ENCODE peak calls at places on chromosomes 11 and 22, in six cellular contexts. One of them, this sample, is unnamed.

GRCh38 chr22:45254789-45255261 is 14.1 kb upstream of the KIAA0930 start:
- ATAC-seq in activated T-cell treated with anti-CD3 and anti-CD28 coated beads, Interleukin-2, amount 50 U/mL, for 72 hours: peak
- ATAC-seq in T-cell: peak
- ATAC-seq in left lung: no peak
- ATAC-seq in upper lobe of right lung: no peak
- ATAC-seq in activated CD8-positive, alpha-beta memory T cell treated with anti-CD3 and anti-CD28 coated beads, Interleukin-2, amount 10 ng/mL, durations not matched to agents 7 days and 5 days: peak
- ATAC-seq in this sample: peak

GRCh38 chr22:36790648-36791047 is 14.7 kb upstream of the IFT27 start:
- ATAC-seq in activated T-cell treated with anti-CD3 and anti-CD28 coated beads, Interleukin-2, amount 50 U/mL, for 72 hours: peak
- ATAC-seq in T-cell: no peak
- ATAC-seq in left lung: no peak
- ATAC-seq in upper lobe of right lung: peak
- ATAC-seq in activated CD8-positive, alpha-beta memory T cell treated with anti-CD3 and anti-CD28 coated beads, Interleukin-2, amount 10 ng/mL, durations not matched to agents 7 days and 5 days: peak
- ATAC-seq in this sample: peak

GRCh38 chr11:32916994-32917393 is 24.4 kb downstream of the QSER1 start:
- ATAC-seq in activated T-cell treated with anti-CD3 and anti-CD28 coated beads, Interleukin-2, amount 50 U/mL, for 72 hours: no peak
- ATAC-seq in T-cell: no peak
- ATAC-seq in left lung: no peak
- ATAC-seq in upper lobe of right lung: no peak
- ATAC-seq in activated CD8-positive, alpha-beta memory T cell treated with anti-CD3 and anti-CD28 coated beads, Interleukin-2, amount 10 ng/mL, durations not matched to agents 7 days and 5 days: no peak
- ATAC-seq in this sample: no peak

GRCh38 chr11:64034411-64034811 is 1.3 kb upstream of the FLRT1 start:
- ATAC-seq in activated T-cell treated with anti-CD3 and anti-CD28 coated beads, Interleukin-2, amount 50 U/mL, for 72 hours: no peak
- ATAC-seq in T-cell: no peak
- ATAC-seq in left lung: no peak
- ATAC-seq in upper lobe of right lung: no peak
- ATAC-seq in activated CD8-positive, alpha-beta memory T cell treated with anti-CD3 and anti-CD28 coated beads, Interleukin-2, amount 10 ng/mL, durations not matched to agents 7 days and 5 days: no peak
- ATAC-seq in this sample: no peak

GRCh38 chr11:315051-315481 is 1.2 kb downstream of the IFITM1 start:
- ATAC-seq in activated T-cell treated with anti-CD3 and anti-CD28 coated beads, Interleukin-2, amount 50 U/mL, for 72 hours: peak
- ATAC-seq in T-cell: no peak
- ATAC-seq in left lung: no peak
- ATAC-seq in upper lobe of right lung: no peak
- ATAC-seq in activated CD8-positive, alpha-beta memory T cell treated with anti-CD3 and anti-CD28 coated beads, Interleukin-2, amount 10 ng/mL, durations not matched to agents 7 days and 5 days: no peak
- ATAC-seq in this sample: no peak

GRCh38 chr11:27025312-27025955 is 15.2 kb upstream of the BBOX1 start:
- ATAC-seq in activated T-cell treated with anti-CD3 and anti-CD28 coated beads, Interleukin-2, amount 50 U/mL, for 72 hours: no peak
- ATAC-seq in T-cell: no peak
- ATAC-seq in left lung: no peak
- ATAC-seq in upper lobe of right lung: no peak
- ATAC-seq in activated CD8-positive, alpha-beta memory T cell treated with anti-CD3 and anti-CD28 coated beads, Interleukin-2, amount 10 ng/mL, durations not matched to agents 7 days and 5 days: no peak
- ATAC-seq in this sample: no peak

GRCh38 chr11:6219359-6219758 is 14.0 kb downstream of the C11orf42 start:
- ATAC-seq in activated T-cell treated with anti-CD3 and anti-CD28 coated beads, Interleukin-2, amount 50 U/mL, for 72 hours: no peak
- ATAC-seq in T-cell: no peak
- ATAC-seq in left lung: peak
- ATAC-seq in upper lobe of right lung: peak
- ATAC-seq in activated CD8-positive, alpha-beta memory T cell treated with anti-CD3 and anti-CD28 coated beads, Interleukin-2, amount 10 ng/mL, durations not matched to agents 7 days and 5 days: no peak
- ATAC-seq in this sample: no peak

GRCh38 chr11:110951041-110951440 is 238.8 kb upstream of the ARHGAP20 start:
- ATAC-seq in activated T-cell treated with anti-CD3 and anti-CD28 coated beads, Interleukin-2, amount 50 U/mL, for 72 hours: no peak
- ATAC-seq in T-cell: no peak
- ATAC-seq in left lung: peak
- ATAC-seq in upper lobe of right lung: no peak
- ATAC-seq in activated CD8-positive, alpha-beta memory T cell treated with anti-CD3 and anti-CD28 coated beads, Interleukin-2, amount 10 ng/mL, durations not matched to agents 7 days and 5 days: no peak
- ATAC-seq in this sample: no peak

GRCh38 chr11:43504316-43504950 is 145.7 kb downstream of the TTC17 start:
- ATAC-seq in activated T-cell treated with anti-CD3 and anti-CD28 coated beads, Interleukin-2, amount 50 U/mL, for 72 hours: peak
- ATAC-seq in T-cell: no peak
- ATAC-seq in left lung: peak
- ATAC-seq in upper lobe of right lung: peak
- ATAC-seq in activated CD8-positive, alpha-beta memory T cell treated with anti-CD3 and anti-CD28 coated beads, Interleukin-2, amount 10 ng/mL, durations not matched to agents 7 days and 5 days: no peak
- ATAC-seq in this sample: no peak

GRCh38 chr22:40273319-40273718 is 73.0 kb upstream of the ADSL start:
- ATAC-seq in activated T-cell treated with anti-CD3 and anti-CD28 coated beads, Interleukin-2, amount 50 U/mL, for 72 hours: no peak
- ATAC-seq in T-cell: no peak
- ATAC-seq in left lung: no peak
- ATAC-seq in upper lobe of right lung: no peak
- ATAC-seq in activated CD8-positive, alpha-beta memory T cell treated with anti-CD3 and anti-CD28 coated beads, Interleukin-2, amount 10 ng/mL, durations not matched to agents 7 days and 5 days: no peak
- ATAC-seq in this sample: no peak

GRCh38 chr11:59151761-59152160 is 9.1 kb downstream of the FAM111A start:
- ATAC-seq in activated T-cell treated with anti-CD3 and anti-CD28 coated beads, Interleukin-2, amount 50 U/mL, for 72 hours: peak
- ATAC-seq in T-cell: no peak
- ATAC-seq in left lung: no peak
- ATAC-seq in upper lobe of right lung: no peak
- ATAC-seq in activated CD8-positive, alpha-beta memory T cell treated with anti-CD3 and anti-CD28 coated beads, Interleukin-2, amount 10 ng/mL, durations not matched to agents 7 days and 5 days: no peak
- ATAC-seq in this sample: peak

GRCh38 chr22:40367342-40367741 is 3.1 kb upstream of the SGSM3 start:
- ATAC-seq in activated T-cell treated with anti-CD3 and anti-CD28 coated beads, Interleukin-2, amount 50 U/mL, for 72 hours: no peak
- ATAC-seq in T-cell: no peak
- ATAC-seq in left lung: no peak
- ATAC-seq in upper lobe of right lung: no peak
- ATAC-seq in activated CD8-positive, alpha-beta memory T cell treated with anti-CD3 and anti-CD28 coated beads, Interleukin-2, amount 10 ng/mL, durations not matched to agents 7 days and 5 days: no peak
- ATAC-seq in this sample: no peak

GRCh38 chr22:27460596-27461347 is 340.8 kb downstream of the MN1 start:
- ATAC-seq in activated T-cell treated with anti-CD3 and anti-CD28 coated beads, Interleukin-2, amount 50 U/mL, for 72 hours: no peak
- ATAC-seq in T-cell: no peak
- ATAC-seq in left lung: no peak
- ATAC-seq in upper lobe of right lung: no peak
- ATAC-seq in activated CD8-positive, alpha-beta memory T cell treated with anti-CD3 and anti-CD28 coated beads, Interleukin-2, amount 10 ng/mL, durations not matched to agents 7 days and 5 days: no peak
- ATAC-seq in this sample: no peak

GRCh38 chr11:62505112-62505783 is 41.4 kb downstream of the AHNAK start:
- ATAC-seq in activated T-cell treated with anti-CD3 and anti-CD28 coated beads, Interleukin-2, amount 50 U/mL, for 72 hours: no peak
- ATAC-seq in T-cell: no peak
- ATAC-seq in left lung: no peak
- ATAC-seq in upper lobe of right lung: peak
- ATAC-seq in activated CD8-positive, alpha-beta memory T cell treated with anti-CD3 and anti-CD28 coated beads, Interleukin-2, amount 10 ng/mL, durations not matched to agents 7 days and 5 days: no peak
- ATAC-seq in this sample: no peak

GRCh38 chr11:76200006-76200940 is 6.0 kb downstream of the WNT11 start:
- ATAC-seq in activated T-cell treated with anti-CD3 and anti-CD28 coated beads, Interleukin-2, amount 50 U/mL, for 72 hours: no peak
- ATAC-seq in T-cell: peak
- ATAC-seq in left lung: no peak
- ATAC-seq in upper lobe of right lung: no peak
- ATAC-seq in activated CD8-positive, alpha-beta memory T cell treated with anti-CD3 and anti-CD28 coated beads, Interleukin-2, amount 10 ng/mL, durations not matched to agents 7 days and 5 days: no peak
- ATAC-seq in this sample: no peak

GRCh38 chr11:60193687-60194433 is 11.0 kb upstream of the MS4A6A start:
- ATAC-seq in activated T-cell treated with anti-CD3 and anti-CD28 coated beads, Interleukin-2, amount 50 U/mL, for 72 hours: peak
- ATAC-seq in T-cell: peak
- ATAC-seq in left lung: peak
- ATAC-seq in upper lobe of right lung: peak
- ATAC-seq in activated CD8-positive, alpha-beta memory T cell treated with anti-CD3 and anti-CD28 coated beads, Interleukin-2, amount 10 ng/mL, durations not matched to agents 7 days and 5 days: peak
- ATAC-seq in this sample: peak

GRCh38 chr22:50488886-50489285 is 2.2 kb downstream of the MIOX start:
- ATAC-seq in activated T-cell treated with anti-CD3 and anti-CD28 coated beads, Interleukin-2, amount 50 U/mL, for 72 hours: no peak
- ATAC-seq in T-cell: no peak
- ATAC-seq in left lung: no peak
- ATAC-seq in upper lobe of right lung: no peak
- ATAC-seq in activated CD8-positive, alpha-beta memory T cell treated with anti-CD3 and anti-CD28 coated beads, Interleukin-2, amount 10 ng/mL, durations not matched to agents 7 days and 5 days: no peak
- ATAC-seq in this sample: no peak

GRCh38 chr11:48101044-48101733 is 115.4 kb upstream of the OR4B1 start:
- ATAC-seq in activated T-cell treated with anti-CD3 and anti-CD28 coated beads, Interleukin-2, amount 50 U/mL, for 72 hours: no peak
- ATAC-seq in T-cell: no peak
- ATAC-seq in left lung: no peak
- ATAC-seq in upper lobe of right lung: no peak
- ATAC-seq in activated CD8-positive, alpha-beta memory T cell treated with anti-CD3 and anti-CD28 coated beads, Interleukin-2, amount 10 ng/mL, durations not matched to agents 7 days and 5 days: no peak
- ATAC-seq in this sample: no peak

GRCh38 chr11:122617926-122618325 is 37.6 kb upstream of the UBASH3B start:
- ATAC-seq in activated T-cell treated with anti-CD3 and anti-CD28 coated beads, Interleukin-2, amount 50 U/mL, for 72 hours: no peak
- ATAC-seq in T-cell: no peak
- ATAC-seq in left lung: no peak
- ATAC-seq in upper lobe of right lung: no peak
- ATAC-seq in activated CD8-positive, alpha-beta memory T cell treated with anti-CD3 and anti-CD28 coated beads, Interleukin-2, amount 10 ng/mL, durations not matched to agents 7 days and 5 days: no peak
- ATAC-seq in this sample: peak

GRCh38 chr11:69592986-69593385 is 48.0 kb upstream of the CCND1 start:
- ATAC-seq in activated T-cell treated with anti-CD3 and anti-CD28 coated beads, Interleukin-2, amount 50 U/mL, for 72 hours: no peak
- ATAC-seq in T-cell: no peak
- ATAC-seq in left lung: no peak
- ATAC-seq in upper lobe of right lung: no peak
- ATAC-seq in activated CD8-positive, alpha-beta memory T cell treated with anti-CD3 and anti-CD28 coated beads, Interleukin-2, amount 10 ng/mL, durations not matched to agents 7 days and 5 days: no peak
- ATAC-seq in this sample: no peak

GRCh38 chr22:35597692-35598395 is 19.3 kb downstream of the MB start:
- ATAC-seq in activated T-cell treated with anti-CD3 and anti-CD28 coated beads, Interleukin-2, amount 50 U/mL, for 72 hours: no peak
- ATAC-seq in T-cell: no peak
- ATAC-seq in left lung: peak
- ATAC-seq in upper lobe of right lung: peak
- ATAC-seq in activated CD8-positive, alpha-beta memory T cell treated with anti-CD3 and anti-CD28 coated beads, Interleukin-2, amount 10 ng/mL, durations not matched to agents 7 days and 5 days: no peak
- ATAC-seq in this sample: no peak

GRCh38 chr11:134939905-134940304 is 527.9 kb upstream of the B3GAT1 start:
- ATAC-seq in activated T-cell treated with anti-CD3 and anti-CD28 coated beads, Interleukin-2, amount 50 U/mL, for 72 hours: no peak
- ATAC-seq in T-cell: no peak
- ATAC-seq in left lung: no peak
- ATAC-seq in upper lobe of right lung: no peak
- ATAC-seq in activated CD8-positive, alpha-beta memory T cell treated with anti-CD3 and anti-CD28 coated beads, Interleukin-2, amount 10 ng/mL, durations not matched to agents 7 days and 5 days: no peak
- ATAC-seq in this sample: no peak

GRCh38 chr22:19052941-19053551 is 69.2 kb downstream of the DGCR2 start:
- ATAC-seq in activated T-cell treated with anti-CD3 and anti-CD28 coated beads, Interleukin-2, amount 50 U/mL, for 72 hours: no peak
- ATAC-seq in T-cell: no peak
- ATAC-seq in left lung: no peak
- ATAC-seq in upper lobe of right lung: no peak
- ATAC-seq in activated CD8-positive, alpha-beta memory T cell treated with anti-CD3 and anti-CD28 coated beads, Interleukin-2, amount 10 ng/mL, durations not matched to agents 7 days and 5 days: no peak
- ATAC-seq in this sample: no peak

GRCh38 chr11:74570266-74571061 is 21.9 kb upstream of the POLD3 start:
- ATAC-seq in activated T-cell treated with anti-CD3 and anti-CD28 coated beads, Interleukin-2, amount 50 U/mL, for 72 hours: peak
- ATAC-seq in T-cell: no peak
- ATAC-seq in left lung: peak
- ATAC-seq in upper lobe of right lung: peak
- ATAC-seq in activated CD8-positive, alpha-beta memory T cell treated with anti-CD3 and anti-CD28 coated beads, Interleukin-2, amount 10 ng/mL, durations not matched to agents 7 days and 5 days: no peak
- ATAC-seq in this sample: peak

GRCh38 chr22:31044262-31044861 is 36.8 kb upstream of the SMTN start:
- ATAC-seq in activated T-cell treated with anti-CD3 and anti-CD28 coated beads, Interleukin-2, amount 50 U/mL, for 72 hours: no peak
- ATAC-seq in T-cell: no peak
- ATAC-seq in left lung: peak
- ATAC-seq in upper lobe of right lung: no peak
- ATAC-seq in activated CD8-positive, alpha-beta memory T cell treated with anti-CD3 and anti-CD28 coated beads, Interleukin-2, amount 10 ng/mL, durations not matched to agents 7 days and 5 days: no peak
- ATAC-seq in this sample: no peak

GRCh38 chr22:17633217-17633997 is 4.9 kb upstream of the ATP6V1E1 start:
- ATAC-seq in activated T-cell treated with anti-CD3 and anti-CD28 coated beads, Interleukin-2, amount 50 U/mL, for 72 hours: no peak
- ATAC-seq in T-cell: no peak
- ATAC-seq in left lung: peak
- ATAC-seq in upper lobe of right lung: no peak
- ATAC-seq in activated CD8-positive, alpha-beta memory T cell treated with anti-CD3 and anti-CD28 coated beads, Interleukin-2, amount 10 ng/mL, durations not matched to agents 7 days and 5 days: no peak
- ATAC-seq in this sample: no peak

GRCh38 chr11:105361651-105362050 is 222.1 kb upstream of the CARD18 start:
- ATAC-seq in activated T-cell treated with anti-CD3 and anti-CD28 coated beads, Interleukin-2, amount 50 U/mL, for 72 hours: no peak
- ATAC-seq in T-cell: no peak
- ATAC-seq in left lung: no peak
- ATAC-seq in upper lobe of right lung: no peak
- ATAC-seq in activated CD8-positive, alpha-beta memory T cell treated with anti-CD3 and anti-CD28 coated beads, Interleukin-2, amount 10 ng/mL, durations not matched to agents 7 days and 5 days: no peak
- ATAC-seq in this sample: no peak

GRCh38 chr11:71525938-71526495 is 1.1 kb upstream of the KRTAP5-7 start:
- ATAC-seq in activated T-cell treated with anti-CD3 and anti-CD28 coated beads, Interleukin-2, amount 50 U/mL, for 72 hours: no peak
- ATAC-seq in T-cell: no peak
- ATAC-seq in left lung: no peak
- ATAC-seq in upper lobe of right lung: no peak
- ATAC-seq in activated CD8-positive, alpha-beta memory T cell treated with anti-CD3 and anti-CD28 coated beads, Interleukin-2, amount 10 ng/mL, durations not matched to agents 7 days and 5 days: no peak
- ATAC-seq in this sample: no peak

GRCh38 chr11:78886616-78887015 is 312.0 kb upstream of the NARS2 start:
- ATAC-seq in activated T-cell treated with anti-CD3 and anti-CD28 coated beads, Interleukin-2, amount 50 U/mL, for 72 hours: no peak
- ATAC-seq in T-cell: no peak
- ATAC-seq in left lung: no peak
- ATAC-seq in upper lobe of right lung: no peak
- ATAC-seq in activated CD8-positive, alpha-beta memory T cell treated with anti-CD3 and anti-CD28 coated beads, Interleukin-2, amount 10 ng/mL, durations not matched to agents 7 days and 5 days: no peak
- ATAC-seq in this sample: no peak

GRCh38 chr11:65780770-65781151 is at the start of gene AP5B1:
- ATAC-seq in activated T-cell treated with anti-CD3 and anti-CD28 coated beads, Interleukin-2, amount 50 U/mL, for 72 hours: peak
- ATAC-seq in T-cell: peak
- ATAC-seq in left lung: peak
- ATAC-seq in upper lobe of right lung: peak
- ATAC-seq in activated CD8-positive, alpha-beta memory T cell treated with anti-CD3 and anti-CD28 coated beads, Interleukin-2, amount 10 ng/mL, durations not matched to agents 7 days and 5 days: peak
- ATAC-seq in this sample: peak

GRCh38 chr11:134362192-134362901 is 30.6 kb downstream of the GLB1L2 start:
- ATAC-seq in activated T-cell treated with anti-CD3 and anti-CD28 coated beads, Interleukin-2, amount 50 U/mL, for 72 hours: no peak
- ATAC-seq in T-cell: no peak
- ATAC-seq in left lung: no peak
- ATAC-seq in upper lobe of right lung: no peak
- ATAC-seq in activated CD8-positive, alpha-beta memory T cell treated with anti-CD3 and anti-CD28 coated beads, Interleukin-2, amount 10 ng/mL, durations not matched to agents 7 days and 5 days: no peak
- ATAC-seq in this sample: no peak

GRCh38 chr11:73971175-73971719 is 11.4 kb downstream of the UCP2 start:
- ATAC-seq in activated T-cell treated with anti-CD3 and anti-CD28 coated beads, Interleukin-2, amount 50 U/mL, for 72 hours: no peak
- ATAC-seq in T-cell: no peak
- ATAC-seq in left lung: no peak
- ATAC-seq in upper lobe of right lung: no peak
- ATAC-seq in activated CD8-positive, alpha-beta memory T cell treated with anti-CD3 and anti-CD28 coated beads, Interleukin-2, amount 10 ng/mL, durations not matched to agents 7 days and 5 days: no peak
- ATAC-seq in this sample: no peak

GRCh38 chr11:36035999-36036398 is 92.1 kb downstream of the LDLRAD3 start:
- ATAC-seq in activated T-cell treated with anti-CD3 and anti-CD28 coated beads, Interleukin-2, amount 50 U/mL, for 72 hours: no peak
- ATAC-seq in T-cell: no peak
- ATAC-seq in left lung: no peak
- ATAC-seq in upper lobe of right lung: peak
- ATAC-seq in activated CD8-positive, alpha-beta memory T cell treated with anti-CD3 and anti-CD28 coated beads, Interleukin-2, amount 10 ng/mL, durations not matched to agents 7 days and 5 days: no peak
- ATAC-seq in this sample: no peak

GRCh38 chr11:83293436-83293732 is 7.2 kb upstream of the CCDC90B start:
- ATAC-seq in activated T-cell treated with anti-CD3 and anti-CD28 coated beads, Interleukin-2, amount 50 U/mL, for 72 hours: peak
- ATAC-seq in T-cell: no peak
- ATAC-seq in left lung: no peak
- ATAC-seq in upper lobe of right lung: no peak
- ATAC-seq in activated CD8-positive, alpha-beta memory T cell treated with anti-CD3 and anti-CD28 coated beads, Interleukin-2, amount 10 ng/mL, durations not matched to agents 7 days and 5 days: no peak
- ATAC-seq in this sample: peak

GRCh38 chr22:19103881-19104821 is 18.1 kb downstream of the DGCR2 start:
- ATAC-seq in activated T-cell treated with anti-CD3 and anti-CD28 coated beads, Interleukin-2, amount 50 U/mL, for 72 hours: no peak
- ATAC-seq in T-cell: no peak
- ATAC-seq in left lung: no peak
- ATAC-seq in upper lobe of right lung: no peak
- ATAC-seq in activated CD8-positive, alpha-beta memory T cell treated with anti-CD3 and anti-CD28 coated beads, Interleukin-2, amount 10 ng/mL, durations not matched to agents 7 days and 5 days: no peak
- ATAC-seq in this sample: no peak

GRCh38 chr11:14645247-14645912 is 1.8 kb downstream of the PDE3B start:
- ATAC-seq in activated T-cell treated with anti-CD3 and anti-CD28 coated beads, Interleukin-2, amount 50 U/mL, for 72 hours: peak
- ATAC-seq in T-cell: peak
- ATAC-seq in left lung: no peak
- ATAC-seq in upper lobe of right lung: no peak
- ATAC-seq in activated CD8-positive, alpha-beta memory T cell treated with anti-CD3 and anti-CD28 coated beads, Interleukin-2, amount 10 ng/mL, durations not matched to agents 7 days and 5 days: no peak
- ATAC-seq in this sample: peak

This sample was measured in activated T-helper 17 cell treated with anti-CD3 and anti-CD28 coated beads, Interleukin-2, amount 50 U/mL, for 72 hours.